ENCODE peak calls at places on chromosomes 6 and 20, in four cellular contexts. Q, V, O and E are unnamed samples.

GRCh38 chr6:20542927-20543602 is 8.8 kb downstream of the CDKAL1 start:
- DNase-seq in Q (no peak), V (no peak), O (no peak), E (no peak)

GRCh38 chr20:8074931-8075330 is 55.4 kb upstream of the TMX4 start:
- DNase-seq in Q (no peak), V (no peak), O (no peak), E (no peak)

GRCh38 chr6:26475823-26476729 is 18.3 kb downstream of the BTN2A1 start:
- DNase-seq in Q (no peak), V (no peak), O (no peak), E (no peak)

GRCh38 chr6:148523051-148523450 is 180.4 kb downstream of the SASH1 start:
- DNase-seq in Q (no peak), V (no peak), O (no peak), E (no peak)

GRCh38 chr20:49727473-49727872 is 13.8 kb upstream of the B4GALT5 start:
- DNase-seq in Q (no peak), V (no peak), O (no peak), E (no peak)

GRCh38 chr6:169315830-169316614 is 62.4 kb upstream of the THBS2 start:
- DNase-seq in Q (no peak), V (no peak), O (no peak), E (no peak)

GRCh38 chr20:17543531-17543961 is 12.4 kb upstream of the BFSP1 start:
- DNase-seq in Q (no peak), V (no peak), O (no peak), E (no peak)

GRCh38 chr6:160931378-160932343 is 59.9 kb upstream of the MAP3K4 start:
- DNase-seq in Q (peak), V (no peak), O (no peak), E (no peak)

GRCh38 chr6:102918161-102918560 is 1524.7 kb downstream of the GRIK2 start:
- DNase-seq in Q (no peak), V (no peak), O (no peak), E (no peak)